ENCODE peak calls at places on chromosomes 3 and 15, in seven cellular contexts. A, W, H, X, P, D and N are unnamed samples.

GRCh38 chr3:39104961-39105686 is 2.3 kb downstream of the GORASP1 start:
- DNase-seq in A (no peak), W (no peak), H (no peak), X (no peak), P (no peak), D (no peak), N (no peak)

GRCh38 chr15:42349178-42349577 is 10.1 kb upstream of the CAPN3 start:
- DNase-seq in A (no peak), W (no peak), H (no peak), X (no peak), P (no peak), D (no peak), N (peak; percentile 58)

GRCh38 chr3:128287161-128287560 is 133.9 kb downstream of the EEFSEC start:
- DNase-seq in A (no peak), W (no peak), H (no peak), X (no peak), P (no peak), D (no peak), N (no peak)

GRCh38 chr15:57133127-57133968 is 214.9 kb downstream of the TCF12 start:
- DNase-seq in A (no peak), W (no peak), H (no peak), X (no peak), P (no peak), D (no peak), N (no peak)

GRCh38 chr15:85405467-85405866 is 25.1 kb downstream of the AKAP13 start:
- DNase-seq in A (no peak), W (no peak), H (no peak), X (no peak), P (no peak), D (no peak), N (no peak)

GRCh38 chr3:114363554-114364202 is 69.8 kb downstream of the TIGIT start:
- DNase-seq in A (no peak), W (no peak), H (no peak), X (no peak), P (no peak), D (peak; percentile 66), N (peak; percentile 65)

GRCh38 chr15:28107894-28108255 is 8.8 kb upstream of the OCA2 start:
- DNase-seq in A (no peak), W (no peak), H (no peak), X (no peak), P (no peak), D (no peak), N (no peak)

GRCh38 chr3:10563396-10563795 is 58.0 kb upstream of the ATP2B2 start:
- DNase-seq in A (no peak), W (no peak), H (peak; percentile 8), X (no peak), P (no peak), D (no peak), N (no peak)

GRCh38 chr3:31704651-31705179 is 172.0 kb downstream of the STT3B start:
- DNase-seq in A (peak; percentile 64), W (peak; percentile 67), H (peak; percentile 73), X (peak; percentile 26), P (peak; percentile 73), D (peak; percentile 77), N (peak; percentile 74)

GRCh38 chr3:64291345-64291744 is 66.1 kb upstream of the PRICKLE2 start:
- DNase-seq in A (no peak), W (no peak), H (no peak), X (peak; percentile 70), P (peak; percentile 24), D (peak; percentile 96), N (peak; percentile 86)

GRCh38 chr3:100982710-100983109 is 10.5 kb downstream of the ABI3BP start:
- DNase-seq in A (no peak), W (peak; percentile 48), H (peak; percentile 57), X (peak; percentile 62), P (no peak), D (peak; percentile 50), N (peak; percentile 65)

GRCh38 chr3:12372762-12373280 is 84.0 kb downstream of the PPARG start:
- DNase-seq in A (no peak), W (no peak), H (no peak), X (no peak), P (no peak), D (peak; percentile 83), N (peak; percentile 52)

GRCh38 chr3:25903371-25903770 is 113.5 kb downstream of the OXSM start:
- DNase-seq in A (no peak), W (no peak), H (no peak), X (no peak), P (no peak), D (no peak), N (no peak)

GRCh38 chr3:34842706-34843478 is 796.4 kb upstream of the ARPP21 start:
- DNase-seq in A (no peak), W (no peak), H (no peak), X (no peak), P (no peak), D (no peak), N (peak; percentile 4)

GRCh38 chr3:12541625-12542024 is 3.7 kb downstream of the MKRN2OS start:
- DNase-seq in A (no peak), W (no peak), H (no peak), X (no peak), P (no peak), D (no peak), N (no peak)

GRCh38 chr15:100733088-100733487 is 130.7 kb downstream of the ASB7 start:
- DNase-seq in A (no peak), W (no peak), H (no peak), X (no peak), P (no peak), D (no peak), N (peak; percentile 86)

GRCh38 chr3:4994144-4994730 is 15.0 kb downstream of the BHLHE40 start:
- DNase-seq in A (no peak), W (no peak), H (no peak), X (no peak), P (peak; percentile 11), D (peak; percentile 34), N (peak; percentile 40)

GRCh38 chr3:163368168-163368567 is 1710.1 kb downstream of the SI start:
- DNase-seq in A (no peak), W (no peak), H (no peak), X (no peak), P (no peak), D (peak; percentile 14), N (no peak)

GRCh38 chr15:70936326-70936725 is 43.7 kb downstream of the LRRC49 start:
- DNase-seq in A (no peak), W (no peak), H (no peak), X (no peak), P (no peak), D (peak; percentile 32), N (no peak)

GRCh38 chr15:77819271-77819806 is 186.6 kb upstream of the LINGO1 start:
- DNase-seq in A (no peak), W (no peak), H (no peak), X (no peak), P (no peak), D (no peak), N (peak; percentile 30)

GRCh38 chr15:67407709-67408257 is 113.1 kb upstream of the C15orf61 start:
- DNase-seq in A (no peak), W (no peak), H (no peak), X (no peak), P (no peak), D (no peak), N (no peak)

GRCh38 chr3:45110185-45110833 is 35.9 kb downstream of the CDCP1 start:
- DNase-seq in A (peak; percentile 97), W (no peak), H (no peak), X (no peak), P (peak; percentile 84), D (no peak), N (no peak)

GRCh38 chr3:197541756-197542539 is 13.8 kb downstream of the BDH1 start:
- DNase-seq in A (no peak), W (no peak), H (no peak), X (no peak), P (no peak), D (peak; percentile 72), N (peak; percentile 26)

GRCh38 chr15:74835312-74835823 is 7.6 kb downstream of the ULK3 start:
- DNase-seq in A (peak; percentile 66), W (no peak), H (peak; percentile 82), X (no peak), P (peak; percentile 80), D (peak; percentile 48), N (peak; percentile 65)

GRCh38 chr15:98983333-98983732 is 24.3 kb downstream of the PGPEP1L start:
- DNase-seq in A (no peak), W (no peak), H (no peak), X (peak; percentile 74), P (peak; percentile 37), D (peak; percentile 89), N (peak; percentile 77)

GRCh38 chr3:48595075-48595525 is at the start of gene COL7A1:
- DNase-seq in A (no peak), W (no peak), H (no peak), X (no peak), P (no peak), D (no peak), N (peak; percentile 35)

GRCh38 chr3:48595526-48596121 is 495 bp upstream of the COL7A1 start:
- DNase-seq in A (peak; percentile 32), W (peak; percentile 69), H (no peak), X (no peak), P (no peak), D (peak; percentile 84), N (peak; percentile 94)

GRCh38 chr3:48597408-48597800 is 2.3 kb upstream of the COL7A1 start:
- DNase-seq in A (no peak), W (no peak), H (no peak), X (no peak), P (no peak), D (no peak), N (no peak)

GRCh38 chr3:48596676-48597407 is 1.7 kb upstream of the COL7A1 start:
- DNase-seq in A (no peak), W (no peak), H (no peak), X (no peak), P (no peak), D (no peak), N (no peak)

GRCh38 chr3:48596157-48596556 is 1.0 kb upstream of the COL7A1 start:
- DNase-seq in A (no peak), W (no peak), H (no peak), X (no peak), P (no peak), D (no peak), N (no peak)
- H3K4me1 ChIP-seq in A (no peaks in the 10 kb centered on the region), W (peaks cover 15% of the 10 kb centered on the region), H (peaks cover 3% of the 10 kb centered on the region), X (peaks cover 68% of the 10 kb centered on the region), P (peaks cover 10% of the 10 kb centered on the region), D (peaks cover 47% of the 10 kb centered on the region), N (peaks cover 43% of the 10 kb centered on the region)

GRCh38 chr3:66402596-66403267 is 98.1 kb downstream of the LRIG1 start:
- DNase-seq in A (no peak), W (no peak), H (no peak), X (no peak), P (no peak), D (no peak), N (no peak)
- H3K4me1 ChIP-seq in A (no peaks in the 10 kb centered on the region), W (peaks cover 6% of the 10 kb centered on the region), H (no peaks in the 10 kb centered on the region), X (peaks cover 91% of the 10 kb centered on the region), P (no peaks in the 10 kb centered on the region), D (peaks cover 28% of the 10 kb centered on the region), N (peaks cover 45% of the 10 kb centered on the region)

DNA sequence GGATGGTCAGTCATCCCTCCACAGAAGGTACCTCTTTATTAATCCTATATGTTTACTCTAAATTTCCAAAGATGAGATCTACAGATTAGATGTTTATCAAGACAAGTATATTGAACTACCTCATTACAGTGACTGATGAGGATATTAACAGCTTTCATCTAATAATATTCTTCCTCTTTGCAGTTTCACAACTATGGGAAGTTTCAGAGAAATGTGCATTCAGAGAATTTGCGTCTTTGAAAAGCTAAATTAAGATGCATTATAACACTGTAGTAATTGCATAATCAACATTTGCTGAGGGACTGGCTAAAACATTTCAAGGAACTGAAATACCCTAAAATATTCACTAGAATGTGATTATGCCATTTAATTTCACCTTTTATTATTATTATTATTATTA is 46.7 kb downstream of the MCF2L2 start:
- DNase-seq in A (no peak), W (no peak), H (no peak), X (no peak), P (no peak), D (no peak), N (no peak)
- H3K4me1 ChIP-seq in A (no peaks in the 10 kb centered on the region), W (peaks cover 8% of the 10 kb centered on the region), H (peaks cover 7% of the 10 kb centered on the region), X (no peaks in the 10 kb centered on the region), P (no peaks in the 10 kb centered on the region), D (no peaks in the 10 kb centered on the region), N (peaks cover 10% of the 10 kb centered on the region)

GRCh38 chr3:187963677-187964385 is 190.1 kb upstream of the LPP start:
- DNase-seq in A (no peak), W (no peak), H (no peak), X (no peak), P (no peak), D (no peak), N (peak; percentile 67)
- H3K4me1 ChIP-seq in A (no peaks in the 10 kb centered on the region), W (no peaks in the 10 kb centered on the region), H (peaks cover 21% of the 10 kb centered on the region), X (no peaks in the 10 kb centered on the region), P (no peaks in the 10 kb centered on the region), D (peaks cover 4% of the 10 kb centered on the region), N (peaks cover 49% of the 10 kb centered on the region)